ENCODE peak calls at places on chromosomes 12 and 14, in seven cellular contexts. U, N, B, J, W, S and E are unnamed samples.

GRCh38 chr12:130761537-130762318 is 45.6 kb upstream of the RIMBP2 start:
- DNase-seq in U (peak), N (peak), B (peak), J (peak), W (no peak), S (peak), E (peak)

GRCh38 chr12:103780093-103780440 is 61.0 kb downstream of the NT5DC3 start:
- DNase-seq in U (peak), N (peak), B (no peak), J (no peak), W (no peak), S (no peak), E (peak)

GRCh38 chr12:56150563-56150962 is 1.8 kb upstream of the MYL6B start:
- DNase-seq in U (peak), N (peak), B (peak), J (no peak), W (peak), S (no peak), E (peak)

GRCh38 chr14:64878775-64879634 is 702 bp downstream of the SPTB start:
- DNase-seq in U (no peak), N (no peak), B (no peak), J (peak), W (no peak), S (peak), E (no peak)

GRCh38 chr14:75720828-75721227 is 59.8 kb downstream of the TTLL5 start:
- DNase-seq in U (peak), N (peak), B (peak), J (no peak), W (no peak), S (peak), E (peak)

GRCh38 chr14:29717906-29718305 is 209.7 kb downstream of the PRKD1 start:
- DNase-seq in U (no peak), N (no peak), B (peak), J (no peak), W (no peak), S (no peak), E (no peak)

GRCh38 chr12:83313827-83314226 is 627.1 kb downstream of the TMTC2 start:
- DNase-seq in U (no peak), N (no peak), B (no peak), J (no peak), W (no peak), S (no peak), E (no peak)

GRCh38 chr14:102693006-102693755 is 84.1 kb upstream of the TRAF3 start:
- DNase-seq in U (no peak), N (peak), B (no peak), J (no peak), W (no peak), S (no peak), E (no peak)

GRCh38 chr12:112595415-112595814 is 176.7 kb downstream of the PTPN11 start:
- DNase-seq in U (no peak), N (no peak), B (no peak), J (no peak), W (no peak), S (no peak), E (no peak)

GRCh38 chr12:63151061-63151897 is at the start of gene AVPR1A:
- DNase-seq in U (no peak), N (no peak), B (no peak), J (no peak), W (no peak), S (peak), E (no peak)

GRCh38 chr14:96245710-96246534 is 10.1 kb upstream of the BDKRB1 start:
- DNase-seq in U (peak), N (no peak), B (peak), J (no peak), W (no peak), S (no peak), E (no peak)

GRCh38 chr12:111447571-111448265 is 42.0 kb downstream of the SH2B3 start:
- DNase-seq in U (no peak), N (no peak), B (no peak), J (peak), W (no peak), S (peak), E (no peak)

GRCh38 chr14:36852853-36853634 is 191.4 kb downstream of the PAX9 start:
- DNase-seq in U (no peak), N (peak), B (peak), J (no peak), W (no peak), S (peak), E (peak)

GRCh38 chr12:106282457-106283097 is 20.0 kb upstream of the TCP11L2 start:
- DNase-seq in U (peak), N (peak), B (peak), J (peak), W (no peak), S (peak), E (peak)

GRCh38 chr12:53381739-53382630 is 2.0 kb downstream of the SP1 start:
- DNase-seq in U (peak), N (peak), B (peak), J (peak), W (no peak), S (peak), E (peak)

GRCh38 chr14:91309756-91310280 is 65.3 kb upstream of the GPR68 start:
- DNase-seq in U (no peak), N (no peak), B (no peak), J (no peak), W (no peak), S (no peak), E (no peak)

GRCh38 chr12:95976416-95976832 is 19.7 kb downstream of the HAL start:
- DNase-seq in U (peak), N (no peak), B (peak), J (no peak), W (no peak), S (no peak), E (peak)

GRCh38 chr12:109697877-109698468 is 15.7 kb upstream of the FAM222A start:
- DNase-seq in U (no peak), N (no peak), B (no peak), J (peak), W (no peak), S (no peak), E (no peak)

GRCh38 chr14:64465208-64465821 is at the start of gene AKAP5:
- DNase-seq in U (peak), N (peak), B (no peak), J (peak), W (no peak), S (peak), E (no peak)

GRCh38 chr12:109896188-109896587 is 3.9 kb upstream of the TCHP start:
- DNase-seq in U (no peak), N (no peak), B (no peak), J (no peak), W (no peak), S (no peak), E (no peak)

GRCh38 chr14:76894308-76894707 is 68.1 kb downstream of the LRRC74A start:
- DNase-seq in U (no peak), N (no peak), B (no peak), J (no peak), W (no peak), S (no peak), E (no peak)

GRCh38 chr12:11855993-11856374 is 206.5 kb downstream of the ETV6 start:
- DNase-seq in U (no peak), N (no peak), B (no peak), J (peak), W (no peak), S (no peak), E (no peak)

GRCh38 chr12:131831021-131831571 is 2.9 kb downstream of the MMP17 start:
- DNase-seq in U (peak), N (peak), B (peak), J (peak), W (no peak), S (no peak), E (peak)

GRCh38 chr14:72523397-72524157 is 370.3 kb downstream of the DPF3 start:
- DNase-seq in U (peak), N (peak), B (peak), J (no peak), W (no peak), S (no peak), E (peak)

GRCh38 chr14:61048640-61049039 is 67.6 kb downstream of the SLC38A6 start:
- DNase-seq in U (no peak), N (peak), B (peak), J (no peak), W (no peak), S (no peak), E (no peak)

GRCh38 chr12:34396861-34397590 is 374.7 kb downstream of the ALG10 start:
- DNase-seq in U (no peak), N (no peak), B (no peak), J (peak), W (no peak), S (peak), E (no peak)

GRCh38 chr12:69648476-69648875 is 37.8 kb upstream of the LRRC10 start:
- DNase-seq in U (peak), N (peak), B (peak), J (no peak), W (peak), S (no peak), E (peak)

GRCh38 chr12:51635371-51635770 is 44.3 kb downstream of the SCN8A start:
- DNase-seq in U (no peak), N (no peak), B (no peak), J (no peak), W (no peak), S (no peak), E (no peak)

GRCh38 chr14:81831128-81831815 is 297.6 kb upstream of the SEL1L start:
- DNase-seq in U (peak), N (no peak), B (no peak), J (no peak), W (no peak), S (peak), E (peak)

GRCh38 chr14:34044373-34044637 is 93.4 kb upstream of the EGLN3 start:
- DNase-seq in U (no peak), N (no peak), B (no peak), J (no peak), W (no peak), S (no peak), E (no peak)

GRCh38 chr12:116370004-116370404 is 92.5 kb upstream of the MED13L start:
- DNase-seq in U (peak), N (peak), B (peak), J (no peak), W (no peak), S (no peak), E (peak)

GRCh38 chr12:103742349-103742784 is 98.7 kb downstream of the NT5DC3 start:
- DNase-seq in U (peak), N (peak), B (no peak), J (no peak), W (no peak), S (peak), E (peak)

GRCh38 chr12:25958254-25959068 is at the start of gene RASSF8:
- DNase-seq in U (peak), N (peak), B (peak), J (peak), W (peak), S (peak), E (peak)

GRCh38 chr12:25960926-25961325 is 2.4 kb downstream of the RASSF8 start:
- DNase-seq in U (no peak), N (peak), B (peak), J (no peak), W (no peak), S (no peak), E (no peak)

GRCh38 chr12:25959069-25959961 is 833 bp downstream of the RASSF8 start:
- DNase-seq in U (peak), N (peak), B (peak), J (peak), W (peak), S (peak), E (peak)

GRCh38 chr12:25957898-25958253 is 606 bp upstream of the RASSF8 start:
- DNase-seq in U (peak), N (peak), B (peak), J (no peak), W (no peak), S (no peak), E (peak)

GRCh38 chr12:25960176-25960575 is 1.7 kb downstream of the RASSF8 start:
- DNase-seq in U (peak), N (peak), B (peak), J (peak), W (no peak), S (no peak), E (peak)
- H3K4me3 ChIP-seq in U (peak), N (peak), B (peak), J (peak), W (peak), S (no peak), E (peak)

GRCh38 chr14:68462683-68463082 is 330.2 kb downstream of the ZFP36L1 start:
- DNase-seq in U (no peak), N (no peak), B (no peak), J (no peak), W (no peak), S (no peak), E (no peak)
- TF ChIP-seq CTCF in U (peak), N (peak), B (peak), J (peak), W (peak), S (peak), E (peak)

GRCh38 chr12:751192-751827 is 1.1 kb upstream of the WNK1 start:
- DNase-seq in U (peak), N (peak), B (peak), J (peak), W (peak), S (peak), E (peak)
- H3K4me3 ChIP-seq in U (peak), N (peak), B (peak), J (peak), W (peak), S (peak), E (peak)

GRCh38 chr12:24066097-24066496 is 116.6 kb upstream of the SOX5 start:
- DNase-seq in U (no peak), N (no peak), B (no peak), J (no peak), W (no peak), S (no peak), E (no peak)

GRCh38 chr12:24057920-24058476 is 108.5 kb upstream of the SOX5 start:
- DNase-seq in U (no peak), N (no peak), B (no peak), J (no peak), W (no peak), S (no peak), E (no peak)

GRCh38 chr12:24060089-24060488 is 110.6 kb upstream of the SOX5 start:
- DNase-seq in U (no peak), N (no peak), B (no peak), J (no peak), W (no peak), S (no peak), E (no peak)

GRCh38 chr12:24066865-24067264 is 117.4 kb upstream of the SOX5 start:
- DNase-seq in U (peak), N (peak), B (peak), J (no peak), W (peak), S (no peak), E (peak)

GRCh38 chr12:24062642-24063245 is 113.3 kb upstream of the SOX5 start:
- DNase-seq in U (peak), N (peak), B (peak), J (no peak), W (no peak), S (no peak), E (peak)
- TF ChIP-seq CTCF in U (no peak), N (no peak), B (no peak), J (no peak), W (no peak), S (no peak), E (no peak)

DNA sequence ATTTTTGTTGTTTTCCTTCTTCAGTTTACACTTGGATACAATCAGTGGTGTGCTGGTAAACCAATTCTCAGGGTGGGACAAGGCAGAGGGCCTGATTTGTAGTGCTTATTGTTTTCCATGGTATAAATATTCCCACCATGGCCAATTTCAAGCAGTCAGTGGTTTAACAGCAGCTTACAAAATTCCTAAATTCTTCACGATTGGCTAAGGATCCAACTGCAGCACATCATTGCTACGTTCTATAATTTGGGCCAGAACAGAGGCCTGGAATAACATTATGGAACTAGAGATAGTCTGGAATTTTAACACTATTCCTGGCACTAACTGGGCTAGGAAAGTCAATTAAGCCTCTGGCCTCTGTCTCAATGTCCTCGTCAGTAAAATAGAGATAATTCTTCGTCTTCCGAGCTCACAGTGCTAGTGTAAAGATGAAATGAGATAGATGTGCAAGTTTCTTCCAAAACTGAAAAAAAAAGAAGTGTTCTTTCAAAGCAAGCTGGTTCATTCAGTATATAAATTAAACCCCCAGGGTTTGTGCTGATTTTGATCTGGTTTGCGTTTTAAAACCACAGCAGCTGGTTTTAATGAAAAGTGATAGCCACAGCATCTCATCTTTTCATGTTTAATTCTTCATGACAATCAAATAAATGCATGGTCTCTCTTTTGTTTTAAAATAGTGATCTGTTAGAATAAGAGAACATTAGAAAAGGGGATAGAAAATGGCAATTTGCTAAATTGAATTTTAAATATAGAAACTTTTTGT is 104.1 kb downstream of the EPS8 start:
- DNase-seq in U (no peak), N (no peak), B (no peak), J (no peak), W (no peak), S (no peak), E (no peak)
- H3K4me3 ChIP-seq in U (no peak), N (no peak), B (no peak), J (no peak), W (no peak), S (no peak), E (no peak)

GRCh38 chr14:74562515-74563232 is 49.4 kb downstream of the LTBP2 start:
- DNase-seq in U (no peak), N (peak), B (no peak), J (peak), W (no peak), S (no peak), E (no peak)
- TF ChIP-seq CTCF in U (no peak), N (peak), B (no peak), J (no peak), W (no peak), S (no peak), E (no peak)

DNA sequence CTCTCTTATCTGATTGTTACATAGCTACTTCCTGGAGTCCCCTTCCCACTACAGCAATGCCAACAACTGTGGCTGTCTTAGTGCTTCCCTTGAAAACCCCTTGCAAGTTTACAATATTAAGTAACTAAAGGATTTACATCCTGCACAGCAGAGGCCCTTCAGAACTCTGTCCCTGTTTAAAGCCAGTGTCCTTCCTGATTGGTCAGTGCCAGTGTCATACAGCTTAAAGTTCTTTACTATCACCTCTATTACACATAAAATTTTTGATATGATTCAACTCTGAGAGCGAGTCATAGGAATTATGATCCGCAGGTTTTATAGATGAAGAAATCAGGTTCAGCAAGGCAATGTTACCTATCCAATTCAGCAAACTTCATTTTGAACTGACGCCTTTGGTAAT is 91.4 kb upstream of the ALX1 start:
- DNase-seq in U (no peak), N (no peak), B (no peak), J (no peak), W (no peak), S (no peak), E (no peak)
- H3K4me3 ChIP-seq in U (no peak), N (no peak), B (no peak), J (no peak), W (no peak), S (no peak), E (no peak)

GRCh38 chr12:17975239-17975638 is 114.8 kb downstream of the RERGL start:
- DNase-seq in U (no peak), N (no peak), B (no peak), J (no peak), W (no peak), S (no peak), E (no peak)

GRCh38 chr12:17975763-17976162 is 114.2 kb downstream of the RERGL start:
- DNase-seq in U (no peak), N (no peak), B (no peak), J (no peak), W (no peak), S (no peak), E (no peak)

GRCh38 chr12:17971850-17972249 is 118.1 kb downstream of the RERGL start:
- DNase-seq in U (no peak), N (no peak), B (no peak), J (no peak), W (no peak), S (no peak), E (no peak)

DNA sequence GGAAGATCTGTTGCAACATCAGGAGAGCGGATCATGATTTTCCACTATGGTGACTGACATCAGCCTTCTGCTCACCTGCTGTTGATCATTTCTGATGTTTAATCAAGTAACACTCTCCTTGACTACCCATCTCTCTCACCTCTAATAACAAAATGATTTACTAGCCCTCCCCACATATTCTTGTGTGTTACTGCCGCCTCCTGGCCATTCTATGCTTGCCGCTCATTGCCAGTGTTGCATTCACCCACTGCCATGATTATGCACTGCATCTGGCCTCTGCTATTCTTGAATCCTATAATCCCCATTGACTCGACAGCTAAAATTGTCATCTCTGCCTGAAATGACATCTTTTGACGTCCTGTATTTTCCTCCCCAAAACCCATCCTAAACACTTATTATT is 113.8 kb downstream of the RERGL start:
- DNase-seq in U (no peak), N (no peak), B (no peak), J (peak), W (no peak), S (no peak), E (no peak)
- TF ChIP-seq CTCF in U (no peak), N (no peak), B (peak), J (peak), W (peak), S (no peak), E (no peak)

DNA sequence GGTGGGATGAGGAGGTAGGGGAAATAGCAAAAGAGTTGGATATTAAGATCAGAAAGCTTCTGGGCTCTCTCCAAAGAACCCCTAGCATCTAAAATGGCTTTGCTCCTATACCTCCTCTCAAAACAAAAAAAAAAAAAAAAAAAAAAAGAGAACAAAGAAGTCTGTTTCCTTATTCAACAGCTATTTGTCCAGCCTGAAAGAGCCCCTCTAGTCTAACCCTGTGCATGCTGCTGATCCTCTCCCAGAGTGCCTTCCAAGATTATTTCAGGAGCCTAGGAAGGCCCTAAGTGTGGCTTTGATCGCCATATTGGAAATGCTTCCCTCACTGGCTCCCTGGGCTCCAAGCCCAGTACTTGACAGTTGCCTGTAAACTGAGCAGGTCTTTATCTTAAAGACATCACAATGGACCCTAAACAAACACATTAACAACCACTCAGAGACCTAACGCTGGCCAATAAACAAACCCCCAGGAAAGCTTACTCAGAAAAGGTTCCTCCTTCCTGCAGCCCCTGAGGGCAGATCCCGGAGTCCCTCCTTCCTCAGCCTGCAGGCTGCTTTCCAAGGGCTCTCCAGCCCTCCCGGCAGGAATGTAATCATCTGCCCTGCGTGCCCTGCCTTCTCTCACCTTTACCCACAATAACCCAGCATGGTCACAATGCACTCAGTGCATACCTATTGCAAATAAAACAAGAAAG is 17.4 kb upstream of the COL2A1 start:
- DNase-seq in U (no peak), N (peak), B (no peak), J (peak), W (no peak), S (no peak), E (no peak)
- H3K4me3 ChIP-seq in U (no peak), N (no peak), B (no peak), J (peak), W (no peak), S (no peak), E (no peak)